ENCODE peak calls at places on chromosome 9, in seven cellular contexts. J, E, Q, U, X, O and G are unnamed samples.

GRCh38 chr9:113350937-113351336 is 1.6 kb downstream of the BSPRY start:
- DNase-seq in J (no peak), E (no peak), Q (no peak), U (peak; percentile 8), X (no peak), O (no peak), G (no peak)

GRCh38 chr9:17349816-17350215 is 215.0 kb downstream of the CNTLN start:
- DNase-seq in J (no peak), E (no peak), Q (no peak), U (no peak), X (no peak), O (no peak), G (no peak)

GRCh38 chr9:18023332-18023731 is 444.5 kb downstream of the SH3GL2 start:
- DNase-seq in J (no peak), E (no peak), Q (no peak), U (no peak), X (no peak), O (no peak), G (no peak)

GRCh38 chr9:22010881-22011625 is 1.9 kb upstream of the CDKN2B start:
- DNase-seq in J (no peak), E (no peak), Q (peak; percentile 77), U (no peak), X (no peak), O (no peak), G (peak; percentile 78)

GRCh38 chr9:126706698-126707053 is 92.9 kb downstream of the LMX1B start:
- DNase-seq in J (no peak), E (no peak), Q (no peak), U (no peak), X (no peak), O (peak; percentile 9), G (no peak)

GRCh38 chr9:122383992-122384461 is 13.2 kb downstream of the PTGS1 start:
- DNase-seq in J (no peak), E (no peak), Q (no peak), U (no peak), X (no peak), O (no peak), G (no peak)

GRCh38 chr9:113599647-113600476 is 136.3 kb downstream of the RGS3 start:
- DNase-seq in J (no peak), E (no peak), Q (peak; percentile 83), U (no peak), X (no peak), O (peak; percentile 43), G (no peak)

GRCh38 chr9:112753725-112754124 is 3.2 kb downstream of the SNX30 start:
- DNase-seq in J (peak; percentile 65), E (peak; percentile 56), Q (no peak), U (no peak), X (no peak), O (no peak), G (no peak)

GRCh38 chr9:131203438-131204219 is 72.7 kb downstream of the FAM78A start:
- DNase-seq in J (no peak), E (no peak), Q (no peak), U (no peak), X (no peak), O (no peak), G (no peak)

GRCh38 chr9:105694320-105694847 is at the start of gene TMEM38B:
- DNase-seq in J (peak; percentile 62), E (peak; percentile 85), Q (peak; percentile 93), U (peak; percentile 81), X (peak; percentile 71), O (peak; percentile 90), G (peak; percentile 38)

GRCh38 chr9:36164361-36164760 is 4.8 kb upstream of the CCIN start:
- DNase-seq in J (no peak), E (no peak), Q (peak; percentile 78), U (no peak), X (no peak), O (no peak), G (no peak)

GRCh38 chr9:124282442-124283231 is 24.9 kb downstream of the NEK6 start:
- DNase-seq in J (no peak), E (no peak), Q (peak; percentile 91), U (no peak), X (no peak), O (peak; percentile 84), G (no peak)

GRCh38 chr9:81915801-81916505 is 12.3 kb upstream of the SPATA31D4 start:
- DNase-seq in J (no peak), E (no peak), Q (no peak), U (no peak), X (no peak), O (no peak), G (no peak)

GRCh38 chr9:71793386-71794105 is 25.2 kb upstream of the CEMIP2 start:
- DNase-seq in J (no peak), E (no peak), Q (no peak), U (no peak), X (no peak), O (no peak), G (no peak)

GRCh38 chr9:30774326-30774725 is 1610.1 kb upstream of the ACO1 start:
- DNase-seq in J (no peak), E (no peak), Q (no peak), U (no peak), X (no peak), O (peak; percentile 30), G (peak; percentile 80)

GRCh38 chr9:137078701-137079400 is 1.5 kb downstream of the UAP1L1 start:
- DNase-seq in J (no peak), E (no peak), Q (peak; percentile 70), U (no peak), X (no peak), O (peak; percentile 59), G (no peak)

GRCh38 chr9:86545085-86545484 is 190.9 kb upstream of the TUT7 start:
- DNase-seq in J (no peak), E (no peak), Q (no peak), U (no peak), X (no peak), O (no peak), G (no peak)

GRCh38 chr9:133981958-133982681 is 10.0 kb downstream of the VAV2 start:
- DNase-seq in J (no peak), E (no peak), Q (peak; percentile 72), U (no peak), X (no peak), O (peak; percentile 54), G (no peak)

GRCh38 chr9:101705135-101705661 is 33.2 kb downstream of the GRIN3A start:
- DNase-seq in J (no peak), E (peak; percentile 2), Q (no peak), U (no peak), X (peak; percentile 1), O (no peak), G (no peak)

GRCh38 chr9:70479880-70480291 is 65.4 kb upstream of the KLF9 start:
- DNase-seq in J (no peak), E (no peak), Q (no peak), U (no peak), X (no peak), O (no peak), G (peak; percentile 38)

GRCh38 chr9:15158019-15158418 is 149.0 kb downstream of the TTC39B start:
- DNase-seq in J (no peak), E (no peak), Q (no peak), U (no peak), X (no peak), O (no peak), G (no peak)

GRCh38 chr9:89952401-89952800 is 347.6 kb downstream of the GADD45G start:
- DNase-seq in J (no peak), E (no peak), Q (no peak), U (no peak), X (no peak), O (no peak), G (no peak)

GRCh38 chr9:128116104-128117083 is 11.1 kb downstream of the PTGES2 start:
- DNase-seq in J (no peak), E (no peak), Q (peak; percentile 73), U (no peak), X (no peak), O (peak; percentile 35), G (no peak)

GRCh38 chr9:36037580-36038169 is 962 bp downstream of the RECK start:
- DNase-seq in J (no peak), E (peak; percentile 3), Q (no peak), U (no peak), X (no peak), O (no peak), G (no peak)

GRCh38 chr9:96856363-96857286 is 2.3 kb upstream of the ZNF782 start:
- DNase-seq in J (peak; percentile 55), E (peak; percentile 31), Q (no peak), U (peak; percentile 64), X (peak; percentile 53), O (peak; percentile 75), G (no peak)

GRCh38 chr9:130301483-130302286 is 36.1 kb downstream of the HMCN2 start:
- DNase-seq in J (no peak), E (no peak), Q (peak; percentile 89), U (no peak), X (no peak), O (peak; percentile 86), G (no peak)

GRCh38 chr9:137277329-137278041 is at the start of gene TOR4A:
- DNase-seq in J (peak; percentile 93), E (peak; percentile 92), Q (peak; percentile 94), U (no peak), X (no peak), O (peak; percentile 94), G (no peak)

GRCh38 chr9:136546697-136547481 is 1.0 kb upstream of the NOTCH1 start:
- DNase-seq in J (peak; percentile 38), E (no peak), Q (peak; percentile 90), U (peak; percentile 42), X (peak; percentile 48), O (peak; percentile 81), G (no peak)

GRCh38 chr9:124496075-124496893 is 10.9 kb downstream of the NR5A1 start:
- DNase-seq in J (no peak), E (no peak), Q (no peak), U (no peak), X (no peak), O (no peak), G (no peak)

GRCh38 chr9:91978739-91979414 is 28.8 kb upstream of the ROR2 start:
- DNase-seq in J (peak; percentile 57), E (peak; percentile 77), Q (no peak), U (no peak), X (no peak), O (no peak), G (no peak)

GRCh38 chr9:105259731-105260612 is 15.5 kb downstream of the SLC44A1 start:
- DNase-seq in J (no peak), E (no peak), Q (no peak), U (no peak), X (no peak), O (no peak), G (no peak)

GRCh38 chr9:34522091-34522887 is 501 bp downstream of the ENHO start:
- DNase-seq in J (no peak), E (no peak), Q (no peak), U (no peak), X (no peak), O (peak; percentile 80), G (no peak)

GRCh38 chr9:129383005-129383414 is 204.9 kb upstream of the IER5L start:
- DNase-seq in J (no peak), E (no peak), Q (no peak), U (no peak), X (no peak), O (peak; percentile 77), G (no peak)

GRCh38 chr9:137383453-137384115 is 39.4 kb downstream of the EXD3 start:
- DNase-seq in J (no peak), E (no peak), Q (peak; percentile 72), U (no peak), X (no peak), O (no peak), G (no peak)